ENCODE peak calls at places on chromosomes 2 and 18, in six cellular contexts. P is EL; U is PC-9; Q is pulmonary artery endothelial cell; L is PC-3; J is CD4-positive, alpha-beta memory T cell. M is an unnamed sample.
A peak's percentile ranks its signal among the peaks of the same experiment; 100 is the strongest.

GRCh38 chr2:127614246-127614645 is 31.7 kb upstream of the GPR17 start:
- DNase-seq in P (no peak), U (no peak), Q (no peak), L (no peak), J (no peak), M (no peak)

GRCh38 chr2:28343184-28343942 is 49.3 kb upstream of the FOSL2 start:
- DNase-seq in P (no peak), U (no peak), Q (no peak), L (no peak), J (no peak), M (no peak)

GRCh38 chr2:180542510-180542909 is 437.9 kb upstream of the UBE2E3 start:
- DNase-seq in P (no peak), U (no peak), Q (no peak), L (no peak), J (no peak), M (no peak)

GRCh38 chr2:158573739-158574138 is 117.0 kb downstream of the PKP4 start:
- DNase-seq in P (no peak), U (no peak), Q (no peak), L (peak; percentile 5), J (no peak), M (no peak)

GRCh38 chr2:11071207-11071606 is 84.1 kb upstream of the SLC66A3 start:
- DNase-seq in P (peak; percentile 14), U (no peak), Q (no peak), L (no peak), J (no peak), M (no peak)

GRCh38 chr2:237874585-237875161 is 15.2 kb downstream of the RAMP1 start:
- DNase-seq in P (peak; percentile 95), U (peak; percentile 97), Q (no peak), L (peak; percentile 90), J (no peak), M (no peak)

GRCh38 chr2:171629113-171629512 is 58.2 kb upstream of the DYNC1I2 start:
- DNase-seq in P (peak; percentile 16), U (no peak), Q (no peak), L (no peak), J (no peak), M (no peak)

GRCh38 chr2:240832205-240832727 is 12.2 kb upstream of the KIF1A start:
- DNase-seq in P (peak; percentile 88), U (peak; percentile 89), Q (peak; percentile 43), L (peak; percentile 71), J (peak; percentile 98), M (peak; percentile 97)

GRCh38 chr2:7026740-7027139 is 109.5 kb downstream of the RNF144A start:
- DNase-seq in P (no peak), U (no peak), Q (no peak), L (no peak), J (no peak), M (no peak)

GRCh38 chr2:8684421-8684884 is 2.6 kb downstream of the ID2 start:
- DNase-seq in P (peak; percentile 54), U (no peak), Q (no peak), L (peak; percentile 34), J (peak; percentile 52), M (peak; percentile 27)

GRCh38 chr18:36124841-36125240 is 4.3 kb downstream of the SLC39A6 start:
- DNase-seq in P (no peak), U (no peak), Q (no peak), L (no peak), J (no peak), M (no peak)

GRCh38 chr2:134539946-134540345 is 178.9 kb downstream of the TMEM163 start:
- DNase-seq in P (no peak), U (no peak), Q (no peak), L (no peak), J (no peak), M (no peak)

GRCh38 chr2:177282101-177282573 is 17.6 kb upstream of the NFE2L2 start:
- DNase-seq in P (peak; percentile 25), U (no peak), Q (no peak), L (no peak), J (no peak), M (no peak)

GRCh38 chr2:146661494-146662096 is 1183.2 kb upstream of the ACVR2A start:
- DNase-seq in P (peak; percentile 47), U (no peak), Q (no peak), L (peak; percentile 64), J (no peak), M (no peak)

GRCh38 chr2:10266133-10266620 is 36.5 kb upstream of the HPCAL1 start:
- DNase-seq in P (peak; percentile 18), U (no peak), Q (no peak), L (peak; percentile 54), J (no peak), M (no peak)

GRCh38 chr2:232459419-232460035 is 3.6 kb downstream of the ALPI start:
- DNase-seq in P (no peak), U (no peak), Q (no peak), L (no peak), J (no peak), M (no peak)

GRCh38 chr2:216991563-216991962 is 131.7 kb upstream of the TNP1 start:
- DNase-seq in P (no peak), U (no peak), Q (no peak), L (no peak), J (no peak), M (no peak)

GRCh38 chr2:202965810-202966454 is 48.7 kb upstream of the NBEAL1 start:
- DNase-seq in P (peak; percentile 45), U (no peak), Q (no peak), L (peak; percentile 56), J (no peak), M (no peak)

GRCh38 chr2:100105678-100106054 is 36.7 kb downstream of the AFF3 start:
- DNase-seq in P (peak; percentile 15), U (no peak), Q (no peak), L (no peak), J (no peak), M (no peak)

GRCh38 chr2:231614559-231615057 is 21.9 kb downstream of the TEX44 start:
- DNase-seq in P (no peak), U (no peak), Q (no peak), L (no peak), J (no peak), M (no peak)

GRCh38 chr18:5868218-5868904 is 27.0 kb downstream of the TMEM200C start:
- DNase-seq in P (peak; percentile 48), U (peak; percentile 55), Q (peak; percentile 51), L (peak; percentile 94), J (no peak), M (no peak)

GRCh38 chr2:55985406-55985805 is 61.8 kb upstream of the EFEMP1 start:
- DNase-seq in P (no peak), U (no peak), Q (no peak), L (no peak), J (no peak), M (no peak)

GRCh38 chr18:35861367-35862114 is 110.9 kb upstream of the RMP24 start:
- DNase-seq in P (peak; percentile 2), U (no peak), Q (no peak), L (no peak), J (no peak), M (no peak)

GRCh38 chr18:34122724-34123334 is 101.9 kb downstream of the NOL4 start:
- DNase-seq in P (peak; percentile 18), U (no peak), Q (peak; percentile 13), L (peak; percentile 67), J (no peak), M (no peak)

GRCh38 chr2:151299940-151300539 is 10.6 kb upstream of the NMI start:
- DNase-seq in P (no peak), U (no peak), Q (no peak), L (no peak), J (no peak), M (no peak)

GRCh38 chr2:191977754-191978153 is 130.9 kb upstream of the CAVIN2 start:
- DNase-seq in P (peak; percentile 13), U (no peak), Q (no peak), L (no peak), J (no peak), M (no peak)

GRCh38 chr2:172081248-172082022 is 3.9 kb upstream of the DLX1 start:
- DNase-seq in P (no peak), U (no peak), Q (no peak), L (no peak), J (peak; percentile 24), M (no peak)

GRCh38 chr2:75139171-75139570 is 60.1 kb downstream of the TACR1 start:
- DNase-seq in P (no peak), U (no peak), Q (no peak), L (no peak), J (no peak), M (no peak)

GRCh38 chr2:191620144-191620543 is 57.8 kb upstream of the NABP1 start:
- DNase-seq in P (no peak), U (peak; percentile 84), Q (no peak), L (no peak), J (no peak), M (no peak)

GRCh38 chr2:192585418-192585817 is 390.7 kb upstream of the TMEFF2 start:
- DNase-seq in P (no peak), U (no peak), Q (no peak), L (no peak), J (no peak), M (no peak)

GRCh38 chr2:189363559-189363958 is 77.7 kb upstream of the WDR75 start:
- DNase-seq in P (peak; percentile 73), U (peak; percentile 76), Q (no peak), L (peak; percentile 90), J (no peak), M (no peak)